ENCODE peak calls at places on chromosomes 3 and 15, in eight cellular contexts. G is D341Med; M is stimulated activated CD8-positive, alpha-beta memory T cell treated with anti-CD3 and anti-CD28 coated beads, Interleukin-2, amount 100 ng/mL, for 1 hour; O is naive thymus-derived CD8-positive, alpha-beta T cell; P is RPMI8226; T is psoas muscle; I is CD4-positive, alpha-beta T cell; A is iPS DF 6.9. K is an unnamed sample.

GRCh38 chr3:160485931-160486330 is 36.3 kb upstream of the TRIM59 start:
- DNase-seq in O (no peak), T (no peak), P (peak), G (no peak), I (no peak), M (no peak), A (no peak), K (no peak)

GRCh38 chr3:52879581-52879980 is 17.8 kb downstream of the STIMATE start:
- DNase-seq in T (no peak), O (no peak), P (no peak), A (no peak), G (no peak), I (no peak), M (no peak), K (no peak)

GRCh38 chr3:22928716-22929115 is 274.4 kb upstream of the UBE2E2 start:
- DNase-seq in O (no peak), G (no peak), M (no peak), P (no peak), A (no peak), I (no peak), T (no peak), K (no peak)

GRCh38 chr15:101045236-101045646 is 126.1 kb downstream of the LRRK1 start:
- DNase-seq in G (peak), A (no peak), M (no peak), P (no peak), O (no peak), T (no peak), I (no peak), K (no peak)

GRCh38 chr15:29990035-29990434 is 92.7 kb upstream of the GOLGA8J start:
- DNase-seq in A (no peak), P (no peak), I (no peak), G (no peak), T (no peak), O (no peak), M (no peak), K (no peak)

GRCh38 chr3:46615050-46615449 is 2.7 kb downstream of the FAM240A start:
- DNase-seq in G (no peak), T (no peak), P (no peak), I (no peak), M (no peak), O (no peak), A (no peak), K (no peak)

GRCh38 chr3:180253283-180253682 is 216.5 kb upstream of the PEX5L start:
- DNase-seq in T (no peak), M (no peak), P (no peak), O (no peak), G (no peak), A (no peak), I (no peak), K (no peak)

GRCh38 chr3:140449591-140450256 is 228.1 kb upstream of the TRIM42 start:
- DNase-seq in G (no peak), O (no peak), A (no peak), M (no peak), P (no peak), T (no peak), I (no peak), K (no peak)

GRCh38 chr15:64523240-64523639 is 62.9 kb downstream of the ZNF609 start:
- DNase-seq in A (no peak), G (no peak), O (no peak), I (no peak), T (no peak), M (no peak), P (no peak), K (no peak)

GRCh38 chr3:129503387-129504010 is 24.9 kb upstream of the RHO start:
- DNase-seq in T (no peak), A (no peak), G (peak), M (no peak), P (no peak), I (no peak), O (no peak), K (no peak)

GRCh38 chr15:75313116-75313845 is 22.6 kb upstream of the COMMD4 start:
- DNase-seq in O (no peak), G (no peak), A (no peak), P (no peak), T (no peak), I (no peak), M (no peak), K (no peak)

GRCh38 chr3:131031660-131032059 is 5.0 kb downstream of the NEK11 start:
- DNase-seq in I (no peak), T (no peak), G (no peak), O (no peak), P (no peak), A (no peak), M (no peak), K (no peak)

GRCh38 chr3:102106421-102107097 is 257.2 kb downstream of the NFKBIZ start:
- DNase-seq in T (no peak), A (no peak), P (no peak), G (no peak), I (peak), O (peak), M (no peak), K (peak)

GRCh38 chr3:28250999-28251398 is 9.6 kb downstream of the CMC1 start:
- DNase-seq in P (no peak), T (no peak), M (no peak), O (no peak), I (no peak), A (no peak), G (no peak), K (no peak)

GRCh38 chr3:37032961-37033360 is 39.6 kb downstream of the MLH1 start:
- DNase-seq in G (no peak), P (no peak), T (no peak), A (no peak), M (no peak), O (no peak), I (no peak), K (no peak)

GRCh38 chr3:122560680-122561079 is 3.4 kb downstream of the PARP9 start:
- DNase-seq in G (peak), T (no peak), I (peak), A (no peak), P (peak), O (peak), M (no peak), K (no peak)

GRCh38 chr3:149367021-149367840 is 10.2 kb downstream of the TM4SF1 start:
- DNase-seq in T (no peak), I (no peak), P (no peak), G (no peak), A (no peak), M (no peak), O (no peak), K (no peak)

GRCh38 chr15:40769310-40770146 is at the start of gene C15orf62:
- DNase-seq in G (peak), P (no peak), I (peak), T (no peak), O (peak), M (no peak), A (no peak), K (no peak)

GRCh38 chr3:110352841-110353595 is 718.6 kb upstream of the NECTIN3 start:
- DNase-seq in T (no peak), M (no peak), O (no peak), G (no peak), A (no peak), I (no peak), P (no peak), K (no peak)

GRCh38 chr3:155079795-155080546 is at the start of gene MME:
- DNase-seq in P (peak), M (no peak), I (no peak), G (peak), O (no peak), A (peak), T (peak), K (no peak)

GRCh38 chr3:156761713-156762575 is 64.2 kb upstream of the LEKR1 start:
- DNase-seq in T (no peak), P (no peak), I (no peak), G (no peak), O (no peak), A (no peak), M (no peak), K (no peak)

GRCh38 chr3:133487204-133487603 is 86.3 kb upstream of the CDV3 start:
- DNase-seq in P (no peak), M (no peak), O (no peak), G (no peak), I (no peak), T (no peak), A (no peak), K (no peak)

GRCh38 chr3:188584958-188585689 is 431.2 kb downstream of the LPP start:
- DNase-seq in T (no peak), O (no peak), G (no peak), P (no peak), M (no peak), I (no peak), A (no peak), K (no peak)

GRCh38 chr3:120688121-120688520 is 6.1 kb upstream of the HGD start:
- DNase-seq in O (no peak), M (no peak), G (no peak), P (no peak), A (no peak), I (no peak), T (no peak), K (peak)

GRCh38 chr15:96086164-96086563 is 244.3 kb upstream of the NR2F2 start:
- DNase-seq in T (no peak), G (no peak), M (no peak), A (no peak), I (no peak), P (no peak), O (no peak), K (no peak)

GRCh38 chr3:2929574-2929973 is 180.6 kb downstream of the IL5RA start:
- DNase-seq in M (no peak), T (no peak), O (no peak), A (no peak), G (no peak), P (no peak), I (no peak), K (no peak)

GRCh38 chr3:158091526-158091925 is 14.7 kb downstream of the SHOX2 start:
- DNase-seq in G (no peak), O (no peak), I (no peak), M (no peak), A (no peak), T (no peak), P (peak), K (no peak)

GRCh38 chr3:121748638-121749275 is 784 bp downstream of the GOLGB1 start:
- DNase-seq in A (no peak), I (no peak), T (no peak), M (no peak), O (peak), G (no peak), P (peak), K (no peak)

K was measured in AG04449.